ENCODE peak calls at places on chromosomes 16 and 17, in six cellular contexts. R, M, O, S, Q and Y are unnamed samples.

GRCh38 chr17:45367216-45367615 is 50.4 kb upstream of the MAP3K14 start:
- DNase-seq in R (no peak), M (no peak), O (no peak), S (no peak), Q (peak; percentile 14), Y (no peak)

GRCh38 chr17:15945493-15946209 is 721 bp downstream of the ADORA2B start:
- DNase-seq in R (no peak), M (no peak), O (peak; percentile 32), S (peak; percentile 37), Q (no peak), Y (peak; percentile 53)

GRCh38 chr16:87115646-87116045 is 201.5 kb downstream of the C16orf95 start:
- DNase-seq in R (no peak), M (no peak), O (peak; percentile 19), S (no peak), Q (no peak), Y (no peak)

GRCh38 chr16:85381738-85382592 is 231.2 kb upstream of the GSE1 start:
- DNase-seq in R (no peak), M (no peak), O (no peak), S (peak; percentile 40), Q (no peak), Y (no peak)

GRCh38 chr17:50206604-50207293 is 5.3 kb upstream of the COL1A1 start:
- DNase-seq in R (no peak), M (no peak), O (no peak), S (peak; percentile 60), Q (peak; percentile 32), Y (no peak)

GRCh38 chr17:51676691-51677487 is 416.5 kb downstream of the UTP18 start:
- DNase-seq in R (no peak), M (no peak), O (no peak), S (no peak), Q (no peak), Y (no peak)

GRCh38 chr17:1580979-1581676 is 18.5 kb upstream of the PITPNA start:
- DNase-seq in R (no peak), M (no peak), O (no peak), S (no peak), Q (no peak), Y (no peak)

GRCh38 chr17:68600881-68601564 is at the start of gene FAM20A:
- DNase-seq in R (peak; percentile 38), M (no peak), O (peak; percentile 18), S (peak; percentile 35), Q (no peak), Y (peak; percentile 32)

GRCh38 chr17:8332688-8333087 is 7.0 kb upstream of the ODF4 start:
- DNase-seq in R (peak; percentile 26), M (no peak), O (no peak), S (no peak), Q (no peak), Y (no peak)

GRCh38 chr17:68711858-68712257 is 110.7 kb upstream of the FAM20A start:
- DNase-seq in R (no peak), M (no peak), O (no peak), S (peak; percentile 90), Q (no peak), Y (no peak)

GRCh38 chr17:81329927-81330883 is 35.1 kb upstream of the SLC38A10 start:
- DNase-seq in R (no peak), M (no peak), O (peak; percentile 66), S (no peak), Q (no peak), Y (no peak)
- TF ChIP-seq CTCF in R (no peak), M (no peak), O (peak; percentile 33), S (no peak), Q (no peak), Y (no peak)

GRCh38 chr16:54936086-54936978 is 5.7 kb downstream of the IRX5 start:
- DNase-seq in R (peak; percentile 26), M (no peak), O (peak; percentile 63), S (peak; percentile 57), Q (no peak), Y (no peak)

GRCh38 chr16:54935411-54936085 is 4.9 kb downstream of the IRX5 start:
- DNase-seq in R (no peak), M (no peak), O (peak; percentile 37), S (peak; percentile 31), Q (no peak), Y (no peak)

GRCh38 chr16:54938351-54939346 is 8.0 kb downstream of the IRX5 start:
- DNase-seq in R (no peak), M (no peak), O (peak; percentile 47), S (peak; percentile 14), Q (no peak), Y (no peak)

GRCh38 chr16:54937673-54938350 is 7.1 kb downstream of the IRX5 start:
- DNase-seq in R (no peak), M (no peak), O (peak; percentile 27), S (no peak), Q (no peak), Y (no peak)

DNA sequence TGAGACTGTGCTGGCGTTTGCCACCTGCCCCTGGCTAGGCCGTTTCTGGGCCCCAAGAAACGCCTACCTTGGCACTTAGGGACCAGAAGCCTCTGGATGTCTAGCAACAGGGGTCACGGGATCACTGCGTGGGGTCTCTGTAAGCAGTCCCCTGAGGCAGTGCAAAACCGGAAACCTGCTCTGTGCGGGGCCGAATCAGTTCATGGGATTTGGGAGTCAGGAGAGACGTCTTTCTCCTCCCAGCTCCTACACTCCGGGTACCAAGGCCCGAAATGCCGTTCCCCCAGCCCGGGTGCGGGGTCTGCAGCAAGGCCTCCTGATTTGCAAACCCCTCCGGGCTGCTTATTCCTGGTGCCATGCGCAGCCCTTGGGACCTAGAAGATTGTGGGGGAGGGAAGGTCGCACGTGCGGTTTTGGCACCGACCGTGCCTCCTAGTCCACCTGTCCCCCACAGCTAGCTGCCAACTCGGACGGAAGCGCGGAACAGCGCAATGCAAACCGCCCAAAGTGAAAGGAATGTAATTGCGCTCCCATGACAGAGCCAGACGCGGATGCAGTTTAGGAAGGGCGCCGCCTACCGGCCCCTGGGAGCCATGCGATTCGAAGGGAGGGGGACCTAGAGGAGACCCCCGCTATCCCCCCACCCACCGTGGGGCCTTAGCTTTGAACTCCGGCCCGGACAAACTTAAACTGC is 6.5 kb downstream of the IRX5 start:
- DNase-seq in R (peak; percentile 38), M (no peak), O (peak; percentile 83), S (peak; percentile 58), Q (no peak), Y (no peak)
- TF ChIP-seq CTCF in R (peak; percentile 73), M (no peak), O (peak; percentile 86), S (peak; percentile 71), Q (no peak), Y (peak; percentile 58)

GRCh38 chr17:29595107-29595942 is 2.4 kb downstream of the ANKRD13B start:
- DNase-seq in R (no peak), M (no peak), O (no peak), S (peak; percentile 36), Q (no peak), Y (no peak)

GRCh38 chr17:29591737-29592624 is 951 bp upstream of the ANKRD13B start:
- DNase-seq in R (peak; percentile 88), M (peak; percentile 81), O (peak; percentile 76), S (no peak), Q (peak; percentile 81), Y (peak; percentile 68)

GRCh38 chr17:29592850-29593545 is at the start of gene ANKRD13B:
- DNase-seq in R (peak; percentile 44), M (no peak), O (no peak), S (no peak), Q (no peak), Y (no peak)

GRCh38 chr17:29594441-29595090 is 1.6 kb downstream of the ANKRD13B start:
- DNase-seq in R (peak; percentile 5), M (no peak), O (no peak), S (no peak), Q (no peak), Y (no peak)

GRCh38 chr17:29593546-29594440 is 861 bp downstream of the ANKRD13B start:
- DNase-seq in R (peak; percentile 15), M (no peak), O (peak; percentile 43), S (no peak), Q (no peak), Y (no peak)
- TF ChIP-seq CTCF in R (peak; percentile 37), M (peak; percentile 12), O (peak; percentile 41), S (peak; percentile 21), Q (peak; percentile 15), Y (peak; percentile 38)

DNA sequence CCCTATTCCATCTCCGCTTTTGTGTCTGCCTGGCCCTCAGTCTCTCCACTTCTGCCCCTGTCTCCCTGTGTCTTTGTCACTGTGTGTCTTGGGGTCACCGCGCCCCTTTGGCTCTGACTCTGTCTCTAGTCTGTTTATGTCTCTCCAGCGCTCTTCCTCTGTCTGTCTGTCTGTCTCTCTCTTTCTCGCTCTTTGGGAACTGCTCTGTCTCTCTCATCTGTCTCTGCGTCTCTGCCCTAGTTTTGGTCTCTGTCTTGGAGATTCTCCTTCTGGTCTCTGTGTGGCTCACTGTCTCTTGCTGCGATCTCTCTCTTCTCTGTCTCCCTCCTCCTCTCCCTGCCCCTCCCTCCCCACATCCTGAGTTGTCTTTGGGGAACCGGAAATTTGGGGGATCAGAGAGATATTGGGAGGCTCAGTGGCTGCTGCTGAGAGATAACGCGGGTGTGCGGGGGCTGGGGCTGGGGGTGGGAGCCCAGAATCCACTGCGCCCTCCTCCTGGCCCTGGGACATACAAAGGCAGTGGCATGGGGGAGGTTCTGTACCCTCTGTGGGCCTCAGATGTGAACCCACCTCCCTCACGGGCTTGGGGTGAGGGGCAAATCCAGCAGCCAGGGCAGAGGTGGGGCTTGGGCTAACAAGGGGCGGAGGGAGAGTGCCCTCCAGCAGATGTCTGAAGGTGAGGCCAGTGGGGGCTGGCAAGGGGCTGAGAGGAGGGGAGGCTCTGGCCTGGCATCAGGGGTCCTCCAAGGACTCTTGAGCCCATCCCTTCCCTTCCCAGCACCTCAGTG is 24.4 kb downstream of the LAT start:
- DNase-seq in R (no peak), M (no peak), O (no peak), S (no peak), Q (no peak), Y (no peak)
- TF ChIP-seq CTCF in R (no peak), M (no peak), O (no peak), S (no peak), Q (no peak), Y (no peak)

DNA sequence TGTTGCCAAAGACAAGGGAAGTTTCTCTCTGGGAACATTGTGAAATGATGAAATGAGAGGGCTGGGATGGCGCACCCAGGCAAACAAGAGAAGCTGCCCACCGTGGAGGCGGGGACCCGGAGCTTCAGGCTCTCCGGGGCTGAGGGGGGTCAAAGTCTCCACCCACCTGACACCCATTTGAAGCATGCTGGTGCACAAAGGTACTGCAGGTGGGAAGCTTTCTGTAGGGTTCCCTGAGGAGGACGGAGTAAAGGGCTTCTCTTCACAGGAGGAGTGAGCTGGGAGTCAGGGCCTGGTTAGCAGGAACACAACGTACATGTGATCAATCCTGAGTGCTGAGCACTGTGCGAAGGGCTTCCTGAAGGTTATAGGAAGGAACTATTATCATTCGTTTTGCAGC is 253.0 kb upstream of the RPL38 start:
- DNase-seq in R (no peak), M (no peak), O (no peak), S (no peak), Q (no peak), Y (no peak)
- TF ChIP-seq CTCF in R (no peak), M (no peak), O (no peak), S (no peak), Q (no peak), Y (no peak)